ENCODE peak calls at places on chromosome 21, in five cellular contexts. J is HT1080; A is iPS-NIHi11; P is tibial artery; B is CD4-positive, alpha-beta T cell. Q is an unnamed sample.

GRCh38 chr21:25562660-25563059 is 44.6 kb downstream of the MRPL39 start:
- DNase-seq in A (no peak), J (no peak), P (no peak), B (no peak), Q (no peak)

GRCh38 chr21:25385912-25386474 is 221.3 kb downstream of the MRPL39 start:
- DNase-seq in A (peak; percentile 67), J (peak; percentile 47), B (no peak), P (no peak), Q (no peak)

GRCh38 chr21:38984982-38985422 is 179.3 kb downstream of the ETS2 start:
- DNase-seq in A (no peak), J (peak; percentile 26), P (no peak), B (no peak), Q (no peak)

GRCh38 chr21:41897690-41898089 is 18.5 kb upstream of the PRDM15 start:
- DNase-seq in J (no peak), B (no peak), P (no peak), A (no peak), Q (no peak)

GRCh38 chr21:33139084-33139483 is 69.1 kb downstream of the OLIG1 start:
- DNase-seq in J (no peak), B (no peak), A (no peak), P (no peak), Q (no peak)

GRCh38 chr21:37700641-37701202 is 215.5 kb downstream of the KCNJ6 start:
- DNase-seq in A (peak; percentile 94), B (no peak), J (peak; percentile 70), P (no peak), Q (no peak)

GRCh38 chr21:29394051-29394450 is 95.3 kb downstream of the BACH1 start:
- DNase-seq in P (no peak), A (no peak), J (no peak), B (no peak), Q (no peak)

GRCh38 chr21:15564907-15565306 is 164.9 kb upstream of the USP25 start:
- DNase-seq in B (no peak), A (no peak), J (no peak), P (no peak), Q (no peak)

GRCh38 chr21:46159390-46159789 is 4.0 kb upstream of the FTCD start:
- DNase-seq in P (no peak), J (no peak), B (no peak), A (no peak), Q (no peak)

GRCh38 chr21:42191978-42192595 is 26.9 kb upstream of the ABCG1 start:
- DNase-seq in B (no peak), P (no peak), J (no peak), A (no peak), Q (no peak)

GRCh38 chr21:36478207-36478701 is 1.7 kb downstream of the CLDN14 start:
- DNase-seq in J (peak; percentile 88), P (no peak), A (no peak), B (no peak), Q (no peak)

GRCh38 chr21:39845581-39846130 is 21.6 kb upstream of the PCP4 start:
- DNase-seq in J (peak; percentile 60), A (no peak), B (no peak), P (no peak), Q (no peak)

GRCh38 chr21:26546698-26547097 is 26.4 kb downstream of the CYYR1 start:
- DNase-seq in J (no peak), P (peak; percentile 65), B (no peak), A (no peak), Q (no peak)

GRCh38 chr21:29307718-29308455 is 9.2 kb downstream of the BACH1 start:
- DNase-seq in B (no peak), P (no peak), J (no peak), A (no peak), Q (no peak)

GRCh38 chr21:44931501-44932365 is 8.1 kb upstream of the SLX9 start:
- DNase-seq in A (no peak), B (no peak), P (peak; percentile 59), J (no peak), Q (no peak)

GRCh38 chr21:34802180-34802899 is 133.5 kb downstream of the CLIC6 start:
- DNase-seq in A (no peak), P (no peak), J (peak; percentile 36), B (no peak), Q (no peak)

GRCh38 chr21:44982558-44983244 is 42.9 kb downstream of the SLX9 start:
- DNase-seq in P (peak; percentile 97), B (no peak), J (no peak), A (no peak), Q (no peak)